ENCODE peak calls at places on chromosomes 5 and 9, in four cellular contexts. One of them, this sample, is unnamed.

GRCh38 chr5:151427258-151427657 is 20.1 kb upstream of the SLC36A1 start:
- DNase-seq in fibroblast of lung: no peak
- DNase-seq in IMR-90: no peak
- DNase-seq in A549: no peak
- DNase-seq in this sample: no peak

GRCh38 chr9:128575921-128576320 is 23.5 kb downstream of the SPTAN1 start:
- DNase-seq in IMR-90: no peak
- DNase-seq in fibroblast of lung: peak; percentile 73
- DNase-seq in A549: no peak
- DNase-seq in this sample: peak; percentile 59

GRCh38 chr5:57499262-57500050 is 16.8 kb upstream of the ACTBL2 start:
- DNase-seq in A549: peak; percentile 47
- DNase-seq in IMR-90: peak; percentile 69
- DNase-seq in fibroblast of lung: peak; percentile 57
- DNase-seq in this sample: peak; percentile 92

GRCh38 chr5:871596-872298 is 20.9 kb downstream of the BRD9 start:
- DNase-seq in IMR-90: no peak
- DNase-seq in fibroblast of lung: no peak
- DNase-seq in A549: no peak
- DNase-seq in this sample: no peak

GRCh38 chr9:68817079-68817875 is 112.2 kb downstream of the PIP5K1B start:
- DNase-seq in A549: no peak
- DNase-seq in fibroblast of lung: no peak
- DNase-seq in IMR-90: no peak
- DNase-seq in this sample: no peak

GRCh38 chr9:126489604-126490593 is 123.8 kb upstream of the LMX1B start:
- DNase-seq in A549: no peak
- DNase-seq in fibroblast of lung: no peak
- DNase-seq in IMR-90: no peak
- DNase-seq in this sample: no peak

GRCh38 chr9:105693435-105694275 is 686 bp upstream of the TMEM38B start:
- DNase-seq in IMR-90: peak; percentile 2
- DNase-seq in A549: peak; percentile 18
- DNase-seq in fibroblast of lung: no peak
- DNase-seq in this sample: no peak

GRCh38 chr5:15929616-15930303 is 249.8 kb downstream of the MARCHF11 start:
- DNase-seq in IMR-90: peak; percentile 90
- DNase-seq in fibroblast of lung: peak; percentile 90
- DNase-seq in A549: no peak
- DNase-seq in this sample: peak; percentile 83

GRCh38 chr9:5510991-5511390 is 660 bp downstream of the PDCD1LG2 start:
- DNase-seq in IMR-90: peak; percentile 41
- DNase-seq in fibroblast of lung: no peak
- DNase-seq in A549: no peak
- DNase-seq in this sample: no peak

GRCh38 chr5:136066705-136067271 is 38.0 kb downstream of the TGFBI start:
- DNase-seq in IMR-90: peak; percentile 77
- DNase-seq in fibroblast of lung: peak; percentile 76
- DNase-seq in A549: no peak
- DNase-seq in this sample: peak; percentile 80

GRCh38 chr5:151895660-151896040 is 29.0 kb downstream of the GLRA1 start:
- DNase-seq in fibroblast of lung: peak; percentile 54
- DNase-seq in A549: no peak
- DNase-seq in IMR-90: no peak
- DNase-seq in this sample: no peak

GRCh38 chr9:34501889-34502425 is 20.8 kb downstream of the ENHO start:
- DNase-seq in fibroblast of lung: peak; percentile 89
- DNase-seq in A549: no peak
- DNase-seq in IMR-90: peak; percentile 27
- DNase-seq in this sample: peak; percentile 96

GRCh38 chr5:76325876-76326491 is 77.1 kb upstream of the IQGAP2 start:
- DNase-seq in IMR-90: no peak
- DNase-seq in A549: no peak
- DNase-seq in fibroblast of lung: no peak
- DNase-seq in this sample: no peak

GRCh38 chr5:43338856-43339255 is 25.6 kb upstream of the HMGCS1 start:
- DNase-seq in A549: no peak
- DNase-seq in IMR-90: no peak
- DNase-seq in fibroblast of lung: no peak
- DNase-seq in this sample: no peak

GRCh38 chr9:4362281-4362680 is 62.4 kb upstream of the GLIS3 start:
- DNase-seq in fibroblast of lung: no peak
- DNase-seq in A549: no peak
- DNase-seq in IMR-90: no peak
- DNase-seq in this sample: no peak

GRCh38 chr5:85293139-85293785 is 908.6 kb upstream of the EDIL3 start:
- DNase-seq in fibroblast of lung: no peak
- DNase-seq in IMR-90: peak; percentile 0
- DNase-seq in A549: no peak
- DNase-seq in this sample: peak; percentile 8

GRCh38 chr5:179319741-179320281 is 25.4 kb downstream of the ADAMTS2 start:
- DNase-seq in fibroblast of lung: peak; percentile 76
- DNase-seq in IMR-90: peak; percentile 62
- DNase-seq in A549: no peak
- DNase-seq in this sample: peak; percentile 52

GRCh38 chr5:106759581-106759980 is 911.2 kb downstream of the EFNA5 start:
- DNase-seq in fibroblast of lung: peak; percentile 30
- DNase-seq in A549: no peak
- DNase-seq in IMR-90: peak; percentile 25
- DNase-seq in this sample: no peak

GRCh38 chr5:56164371-56164770 is 68.8 kb downstream of the ANKRD55 start:
- DNase-seq in IMR-90: no peak
- DNase-seq in fibroblast of lung: no peak
- DNase-seq in A549: no peak
- DNase-seq in this sample: peak; percentile 62

GRCh38 chr9:127942152-127943010 is 4.7 kb upstream of the DPM2 start:
- DNase-seq in fibroblast of lung: peak; percentile 53
- DNase-seq in A549: peak; percentile 63
- DNase-seq in IMR-90: peak; percentile 54
- DNase-seq in this sample: peak; percentile 71

GRCh38 chr9:133958756-133959155 is 33.4 kb downstream of the VAV2 start:
- DNase-seq in A549: no peak
- DNase-seq in fibroblast of lung: no peak
- DNase-seq in IMR-90: no peak
- DNase-seq in this sample: no peak

GRCh38 chr9:136081113-136081825 is 13.8 kb downstream of the NACC2 start:
- DNase-seq in A549: no peak
- DNase-seq in fibroblast of lung: no peak
- DNase-seq in IMR-90: peak; percentile 36
- DNase-seq in this sample: no peak

GRCh38 chr9:90921104-90921503 is 119.5 kb downstream of the SYK start:
- DNase-seq in A549: no peak
- DNase-seq in IMR-90: no peak
- DNase-seq in fibroblast of lung: no peak
- DNase-seq in this sample: no peak

GRCh38 chr9:135282001-135282731 is 194.7 kb downstream of the OLFM1 start:
- DNase-seq in fibroblast of lung: peak; percentile 5
- DNase-seq in IMR-90: no peak
- DNase-seq in A549: peak; percentile 26
- DNase-seq in this sample: peak; percentile 30

GRCh38 chr9:69307446-69308216 is 17.4 kb upstream of the ENTREP1 start:
- DNase-seq in IMR-90: peak; percentile 55
- DNase-seq in A549: no peak
- DNase-seq in fibroblast of lung: peak; percentile 98
- DNase-seq in this sample: peak; percentile 94

GRCh38 chr5:137954131-137954879 is 65.0 kb downstream of the PKD2L2 start:
- DNase-seq in IMR-90: peak; percentile 94
- DNase-seq in A549: peak; percentile 55
- DNase-seq in fibroblast of lung: peak; percentile 93
- DNase-seq in this sample: peak; percentile 97

GRCh38 chr9:2802494-2802921 is 41.4 kb downstream of the PUM3 start:
- DNase-seq in A549: peak; percentile 15
- DNase-seq in fibroblast of lung: peak; percentile 33
- DNase-seq in IMR-90: peak; percentile 82
- DNase-seq in this sample: peak; percentile 49

GRCh38 chr9:37921546-37922300 is 17.8 kb upstream of the SLC25A51 start:
- DNase-seq in fibroblast of lung: peak; percentile 85
- DNase-seq in A549: no peak
- DNase-seq in IMR-90: no peak
- DNase-seq in this sample: peak; percentile 54

GRCh38 chr5:174514983-174515394 is 209.4 kb upstream of the MSX2 start:
- DNase-seq in A549: no peak
- DNase-seq in IMR-90: no peak
- DNase-seq in fibroblast of lung: no peak
- DNase-seq in this sample: no peak

GRCh38 chr5:135707302-135707701 is 127.2 kb upstream of the SLC25A48 start:
- DNase-seq in IMR-90: no peak
- DNase-seq in A549: no peak
- DNase-seq in fibroblast of lung: no peak
- DNase-seq in this sample: no peak

GRCh38 chr5:41788800-41789395 is 81.3 kb downstream of the OXCT1 start:
- DNase-seq in IMR-90: peak; percentile 74
- DNase-seq in fibroblast of lung: peak; percentile 81
- DNase-seq in A549: no peak
- DNase-seq in this sample: peak; percentile 93

GRCh38 chr5:168552146-168552545 is 23.0 kb downstream of the FBLL1 start:
- DNase-seq in A549: no peak
- DNase-seq in fibroblast of lung: peak; percentile 96
- DNase-seq in IMR-90: peak; percentile 97
- DNase-seq in this sample: peak; percentile 99

GRCh38 chr5:119275146-119275872 is 80.5 kb upstream of the TNFAIP8 start:
- DNase-seq in fibroblast of lung: peak; percentile 78
- DNase-seq in A549: no peak
- DNase-seq in IMR-90: peak; percentile 61
- DNase-seq in this sample: peak; percentile 49

GRCh38 chr9:110847661-110848060 is 179.1 kb downstream of the MUSK start:
- DNase-seq in A549: no peak
- DNase-seq in IMR-90: peak; percentile 60
- DNase-seq in fibroblast of lung: peak; percentile 26
- DNase-seq in this sample: peak; percentile 94

GRCh38 chr9:129609486-129610192 is 11.3 kb downstream of the C9orf50 start:
- DNase-seq in IMR-90: no peak
- DNase-seq in A549: peak; percentile 86
- DNase-seq in fibroblast of lung: peak; percentile 68
- DNase-seq in this sample: peak; percentile 50
- H3K4me3 ChIP-seq in IMR-90: no peak overlapping the region
- H3K4me3 ChIP-seq in A549: peak overlapping the region; percentile 55
- H3K4me3 ChIP-seq in fibroblast of lung: peak overlapping the region; percentile 36
- H3K4me3 ChIP-seq in this sample: peak overlapping the region; percentile 51

DNA sequence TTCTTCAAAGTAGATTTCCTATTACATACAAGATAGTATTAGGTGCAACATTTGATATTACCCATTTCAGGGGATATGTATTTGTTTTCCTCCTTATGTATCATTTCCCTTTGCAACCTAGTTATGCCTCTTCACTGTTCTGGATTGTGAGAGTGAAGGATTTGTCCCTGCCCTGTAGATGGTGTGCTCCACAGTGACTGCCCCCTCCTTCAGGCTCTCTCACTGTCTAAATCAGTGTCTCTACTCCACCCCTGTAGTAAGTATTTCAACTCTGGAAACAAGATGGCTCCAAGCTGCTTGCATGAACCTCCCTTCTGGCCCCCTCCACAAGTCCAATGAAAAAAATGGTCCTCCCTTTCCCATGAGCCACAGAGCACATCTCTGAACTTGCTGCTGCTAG is 225.8 kb downstream of the ARHGEF28 start:
- DNase-seq in IMR-90: no peak
- DNase-seq in A549: no peak
- DNase-seq in fibroblast of lung: no peak
- DNase-seq in this sample: no peak
- TF ChIP-seq CTCF in IMR-90: no peak
- TF ChIP-seq CTCF in A549: no peak
- TF ChIP-seq CTCF in fibroblast of lung: no peak
- TF ChIP-seq CTCF in this sample: no peak

GRCh38 chr5:176809544-176810083 is 745 bp upstream of the UNC5A start:
- DNase-seq in fibroblast of lung: no peak
- DNase-seq in IMR-90: no peak
- DNase-seq in A549: no peak
- DNase-seq in this sample: no peak
- H3K4me3 ChIP-seq in fibroblast of lung: no peak overlapping the region
- H3K4me3 ChIP-seq in IMR-90: no peak overlapping the region
- H3K4me3 ChIP-seq in A549: peak overlapping the region; percentile 56
- H3K4me3 ChIP-seq in this sample: no peak overlapping the region

GRCh38 chr5:96439477-96440184 is 6.6 kb upstream of the PCSK1 start:
- DNase-seq in IMR-90: no peak
- DNase-seq in fibroblast of lung: no peak
- DNase-seq in A549: no peak
- DNase-seq in this sample: peak; percentile 13
- TF ChIP-seq CTCF in IMR-90: peak; percentile 20
- TF ChIP-seq CTCF in fibroblast of lung: peak; percentile 18
- TF ChIP-seq CTCF in A549: peak; percentile 24
- TF ChIP-seq CTCF in this sample: peak; percentile 14

DNA sequence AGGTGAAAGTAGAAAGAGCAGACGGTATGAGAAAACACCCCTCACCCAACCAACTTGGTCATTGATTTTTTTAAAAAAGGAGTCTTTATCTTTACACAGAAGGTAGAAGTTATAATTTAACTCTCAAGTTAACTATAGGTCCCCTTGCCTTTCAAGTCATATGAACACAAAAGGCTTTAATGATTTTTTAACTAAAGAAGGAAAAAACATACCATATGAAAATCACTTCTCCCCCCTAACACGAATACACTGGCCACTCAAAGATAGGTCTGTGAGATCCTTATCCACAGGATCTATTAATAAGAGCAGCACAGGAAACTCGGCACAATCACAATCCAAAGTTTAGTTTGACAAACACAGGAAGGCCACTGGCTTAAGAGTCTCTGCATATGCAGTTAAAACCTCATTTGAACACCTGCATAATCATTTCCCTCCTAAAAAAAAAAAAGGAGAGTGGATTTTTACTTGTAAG is 138.0 kb downstream of the ENC1 start:
- DNase-seq in IMR-90: no peak
- DNase-seq in A549: no peak
- DNase-seq in fibroblast of lung: no peak
- DNase-seq in this sample: no peak
- H3K4me3 ChIP-seq in IMR-90: no peak overlapping the region
- H3K4me3 ChIP-seq in A549: no peak overlapping the region
- H3K4me3 ChIP-seq in fibroblast of lung: no peak overlapping the region
- H3K4me3 ChIP-seq in this sample: no peak overlapping the region

DNA sequence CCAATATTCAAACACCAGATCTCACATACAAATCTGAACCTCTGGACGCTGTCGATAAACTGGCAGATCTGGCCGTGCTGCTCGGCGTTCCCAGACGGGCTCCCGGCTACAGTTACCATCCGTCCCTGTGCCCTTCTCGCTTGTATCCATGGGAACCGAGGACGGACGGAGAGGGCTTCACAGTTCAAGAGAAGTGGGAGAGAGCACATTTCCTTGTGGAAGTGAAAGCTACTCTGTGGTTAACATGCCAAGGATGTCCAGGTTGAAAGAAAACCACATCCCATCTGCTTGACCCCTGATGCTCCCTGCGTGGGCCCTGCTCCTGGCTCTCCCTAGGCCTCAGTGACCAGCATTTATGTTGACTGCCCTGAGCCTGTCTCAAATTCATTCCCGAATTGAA is 6.3 kb upstream of the DBN1 start:
- DNase-seq in IMR-90: peak; percentile 71
- DNase-seq in A549: no peak
- DNase-seq in fibroblast of lung: peak; percentile 74
- DNase-seq in this sample: peak; percentile 53
- TF ChIP-seq CTCF in IMR-90: no peak
- TF ChIP-seq CTCF in A549: no peak
- TF ChIP-seq CTCF in fibroblast of lung: no peak
- TF ChIP-seq CTCF in this sample: no peak

GRCh38 chr9:14103115-14103514 is 210.8 kb downstream of the NFIB start:
- DNase-seq in IMR-90: peak; percentile 23
- DNase-seq in A549: no peak
- DNase-seq in fibroblast of lung: peak; percentile 38
- DNase-seq in this sample: peak; percentile 63
- H3K4me3 ChIP-seq in IMR-90: no peak overlapping the region
- H3K4me3 ChIP-seq in A549: no peak overlapping the region
- H3K4me3 ChIP-seq in fibroblast of lung: no peak overlapping the region
- H3K4me3 ChIP-seq in this sample: no peak overlapping the region